ENCODE peak calls at places on chromosome 15, in six cellular contexts. J is body of pancreas, P is tibial nerve, Z is stomach, M is suprapubic skin, U is sigmoid colon. G is an unnamed sample.

GRCh38 chr15:50837256-50837770 is 71.2 kb upstream of the AP4E1 start:
- DNase-seq in J (no peak), U (no peak), M (no peak), Z (no peak), P (no peak), G (no peak)

GRCh38 chr15:41561777-41562145 is 2.7 kb downstream of the TYRO3 start:
- DNase-seq in P (peak), M (no peak), J (peak), U (peak), Z (no peak), G (no peak)

GRCh38 chr15:85749261-85750151 is 45.2 kb downstream of the KLHL25 start:
- DNase-seq in P (no peak), U (peak), J (no peak), Z (peak), M (peak), G (peak)

GRCh38 chr15:88032787-88033186 is 223.8 kb downstream of the NTRK3 start:
- DNase-seq in J (no peak), P (no peak), M (no peak), Z (no peak), U (no peak), G (no peak)

GRCh38 chr15:49315543-49315942 is 107.5 kb upstream of the FGF7 start:
- DNase-seq in U (no peak), P (no peak), J (no peak), Z (no peak), M (no peak), G (no peak)

GRCh38 chr15:54109014-54109413 is 130.8 kb downstream of the UNC13C start:
- DNase-seq in J (no peak), M (no peak), Z (no peak), P (no peak), U (no peak), G (no peak)

GRCh38 chr15:62883938-62884479 is 158.5 kb upstream of the TPM1 start:
- DNase-seq in M (no peak), U (peak), J (no peak), Z (no peak), P (no peak), G (no peak)

GRCh38 chr15:86677316-86677715 is 597.6 kb downstream of the AGBL1 start:
- DNase-seq in J (no peak), U (no peak), P (no peak), Z (no peak), M (no peak), G (no peak)

GRCh38 chr15:75920079-75920478 is 16.4 kb downstream of the FBXO22 start:
- DNase-seq in J (no peak), Z (no peak), M (no peak), U (no peak), P (no peak), G (no peak)

GRCh38 chr15:68421798-68422402 is 10.1 kb downstream of the ITGA11 start:
- DNase-seq in Z (no peak), U (no peak), M (no peak), J (no peak), P (no peak), G (no peak)

GRCh38 chr15:87368511-87368910 is 888.0 kb downstream of the NTRK3 start:
- DNase-seq in U (no peak), M (no peak), P (no peak), Z (no peak), J (no peak), G (no peak)

GRCh38 chr15:56948766-56949105 is 30.3 kb downstream of the TCF12 start:
- DNase-seq in Z (no peak), M (no peak), P (no peak), U (no peak), J (no peak), G (no peak)

GRCh38 chr15:40047413-40048154 is 8.6 kb upstream of the SRP14 start:
- DNase-seq in Z (peak), U (peak), P (no peak), J (peak), M (no peak), G (no peak)

GRCh38 chr15:50181206-50181982 is 602 bp upstream of the SLC27A2 start:
- DNase-seq in P (no peak), M (no peak), U (no peak), J (no peak), Z (no peak), G (no peak)

GRCh38 chr15:36808401-36809160 is 229.2 kb downstream of the CDIN1 start:
- DNase-seq in Z (peak), U (no peak), M (no peak), J (peak), P (no peak), G (no peak)

GRCh38 chr15:44296625-44297524 is 8.4 kb downstream of the GOLM2 start:
- DNase-seq in Z (no peak), J (peak), U (no peak), P (no peak), M (no peak), G (no peak)

GRCh38 chr15:68654786-68655560 is 76.2 kb downstream of the CORO2B start:
- DNase-seq in U (peak), P (no peak), Z (no peak), M (peak), J (no peak), G (no peak)

GRCh38 chr15:90038639-90039095 is 37.5 kb downstream of the ZNF710 start:
- DNase-seq in Z (no peak), P (no peak), U (peak), J (peak), M (peak), G (no peak)

GRCh38 chr15:90481023-90481422 is 48.7 kb upstream of the CRTC3 start:
- DNase-seq in U (no peak), P (no peak), J (peak), M (no peak), Z (no peak), G (no peak)

GRCh38 chr15:45473068-45473467 is 49.5 kb downstream of the SLC30A4 start:
- DNase-seq in J (no peak), P (no peak), Z (no peak), U (no peak), M (no peak), G (no peak)

GRCh38 chr15:45618813-45619212 is 16.0 kb upstream of the SQOR start:
- DNase-seq in Z (no peak), U (no peak), J (no peak), M (no peak), P (no peak), G (no peak)

GRCh38 chr15:77160562-77161481 is 89.9 kb upstream of the TSPAN3 start:
- DNase-seq in Z (peak), J (peak), P (no peak), U (no peak), M (no peak), G (no peak)
- TF ChIP-seq POLR2A in Z (no peak), J (no peak), P (no peak), U (no peak), M (no peak), G (no peak)

GRCh38 chr15:74786659-74787165 is 4.8 kb downstream of the CSK start:
- DNase-seq in Z (no peak), M (no peak), J (no peak), U (peak), P (no peak), G (no peak)
- TF ChIP-seq POLR2A in Z (no peak), M (no peak), J (no peak), U (no peak), P (no peak), G (no peak)

GRCh38 chr15:72936237-72936636 is 116.0 kb upstream of the NEO1 start:
- DNase-seq in M (no peak), U (no peak), Z (no peak), P (no peak), J (no peak), G (no peak)
- TF ChIP-seq POLR2A in M (no peak), U (no peak), Z (no peak), P (no peak), J (no peak), G (no peak)

DNA sequence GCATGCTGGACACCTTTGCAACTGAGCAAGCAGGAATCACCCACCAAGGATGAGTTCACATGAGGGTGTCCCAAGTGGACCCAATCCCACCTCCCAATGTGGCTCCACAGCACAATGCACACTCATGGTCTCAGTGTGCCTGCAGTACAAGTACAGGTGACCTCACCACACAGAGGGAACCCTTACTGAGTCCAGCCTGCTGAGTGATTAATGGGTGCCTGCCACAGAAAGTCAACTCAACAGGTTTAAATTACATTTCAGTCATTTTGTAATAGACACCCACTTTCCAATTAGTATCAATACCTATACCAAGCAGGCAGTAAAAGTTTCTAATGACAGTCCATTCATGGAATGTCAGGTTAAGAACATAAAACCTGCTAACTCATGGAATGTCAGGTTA is 59.5 kb downstream of the HERC2 start:
- DNase-seq in U (no peak), M (no peak), Z (no peak), J (no peak), P (no peak), G (no peak)
- TF ChIP-seq POLR2A in U (no peak), M (no peak), Z (no peak), J (no peak), P (no peak), G (no peak)

G was measured in lower leg skin.